ENCODE peak calls at places on chromosomes 16 and 17, in nine cellular contexts. O, S, G, I, B, E, J, Q and P are unnamed samples.

GRCh38 chr17:1568950-1569810 is 6.6 kb upstream of the PITPNA start:
- DNase-seq in O (no peak), S (no peak), G (no peak), I (no peak), B (no peak), E (no peak), J (peak), Q (no peak), P (no peak)

GRCh38 chr16:81179219-81179618 is 59.3 kb upstream of the BCO1 start:
- DNase-seq in O (no peak), S (no peak), G (no peak), I (no peak), B (no peak), E (no peak), J (no peak), Q (no peak), P (no peak)

GRCh38 chr16:19011169-19011731 is 27.5 kb downstream of the TMC7 start:
- DNase-seq in O (no peak), S (no peak), G (no peak), I (no peak), B (no peak), E (no peak), J (no peak), Q (no peak), P (no peak)

GRCh38 chr17:56596741-56597494 is 3.4 kb downstream of the NOG start:
- DNase-seq in O (no peak), S (peak), G (no peak), I (no peak), B (no peak), E (no peak), J (no peak), Q (peak), P (no peak)

GRCh38 chr16:69563605-69564580 is 1.9 kb upstream of the NFAT5 start:
- DNase-seq in O (peak), S (peak), G (no peak), I (no peak), B (no peak), E (no peak), J (no peak), Q (peak), P (peak)

GRCh38 chr16:80674884-80675283 is 129.5 kb downstream of the CDYL2 start:
- DNase-seq in O (no peak), S (no peak), G (no peak), I (no peak), B (no peak), E (no peak), J (no peak), Q (no peak), P (no peak)

GRCh38 chr16:15952265-15952711 is 2.9 kb downstream of the ABCC1 start:
- DNase-seq in O (no peak), S (no peak), G (no peak), I (no peak), B (no peak), E (no peak), J (no peak), Q (no peak), P (no peak)

GRCh38 chr16:35207059-35207999 is 1747.9 kb downstream of the TP53TG3F start:
- DNase-seq in O (no peak), S (no peak), G (no peak), I (no peak), B (no peak), E (no peak), J (peak), Q (no peak), P (no peak)

GRCh38 chr17:41654134-41654907 is 29.9 kb upstream of the KRT17 start:
- DNase-seq in O (no peak), S (peak), G (peak), I (no peak), B (no peak), E (peak), J (no peak), Q (no peak), P (no peak)

GRCh38 chr16:10754941-10755340 is 11.3 kb downstream of the NUBP1 start:
- DNase-seq in O (no peak), S (no peak), G (no peak), I (no peak), B (no peak), E (no peak), J (no peak), Q (no peak), P (peak)

GRCh38 chr17:74407384-74407783 is 24.5 kb upstream of the GPRC5C start:
- DNase-seq in O (no peak), S (no peak), G (no peak), I (no peak), B (no peak), E (peak), J (no peak), Q (no peak), P (no peak)

GRCh38 chr17:37791434-37791833 is 46.6 kb upstream of the HNF1B start:
- DNase-seq in O (no peak), S (peak), G (no peak), I (no peak), B (no peak), E (no peak), J (peak), Q (peak), P (no peak)

GRCh38 chr17:20206591-20206990 is 197.4 kb downstream of the SPECC1 start:
- DNase-seq in O (no peak), S (no peak), G (no peak), I (no peak), B (no peak), E (no peak), J (no peak), Q (no peak), P (peak)

GRCh38 chr17:50608700-50609375 is 25.8 kb upstream of the ABCC3 start:
- DNase-seq in O (no peak), S (no peak), G (no peak), I (no peak), B (no peak), E (no peak), J (peak), Q (no peak), P (no peak)

GRCh38 chr16:89042711-89043551 is 50.7 kb upstream of the ACSF3 start:
- DNase-seq in O (no peak), S (no peak), G (no peak), I (no peak), B (no peak), E (peak), J (no peak), Q (no peak), P (no peak)

GRCh38 chr17:35788504-35788998 is 6.9 kb downstream of the MMP28 start:
- DNase-seq in O (no peak), S (peak), G (no peak), I (no peak), B (no peak), E (no peak), J (no peak), Q (no peak), P (peak)

GRCh38 chr17:2695243-2695960 is 16.2 kb downstream of the CLUH start:
- DNase-seq in O (no peak), S (no peak), G (no peak), I (no peak), B (peak), E (no peak), J (no peak), Q (no peak), P (no peak)

GRCh38 chr17:44343510-44344209 is 1.4 kb upstream of the GRN start:
- DNase-seq in O (no peak), S (no peak), G (no peak), I (no peak), B (no peak), E (no peak), J (no peak), Q (no peak), P (no peak)

GRCh38 chr17:68134731-68135130 is 99.2 kb downstream of the KPNA2 start:
- DNase-seq in O (no peak), S (no peak), G (no peak), I (no peak), B (no peak), E (no peak), J (no peak), Q (no peak), P (no peak)

GRCh38 chr16:14063618-14064581 is 7.2 kb upstream of the MRTFB start:
- DNase-seq in O (no peak), S (no peak), G (no peak), I (no peak), B (no peak), E (no peak), J (no peak), Q (no peak), P (no peak)

GRCh38 chr17:81609541-81610353 is 27.2 kb downstream of the NPLOC4 start:
- DNase-seq in O (no peak), S (no peak), G (no peak), I (no peak), B (no peak), E (no peak), J (no peak), Q (no peak), P (no peak)

GRCh38 chr16:75218256-75219076 is at the start of gene CTRB1:
- DNase-seq in O (no peak), S (no peak), G (no peak), I (no peak), B (no peak), E (no peak), J (peak), Q (no peak), P (no peak)

GRCh38 chr17:2053380-2054261 is 1.3 kb upstream of the HIC1 start:
- DNase-seq in O (no peak), S (peak), G (no peak), I (peak), B (no peak), E (peak), J (peak), Q (peak), P (peak)